ENCODE peak calls at places on chromosomes 3 and 15, in ten cellular contexts. T, L, X, O, G, S, A, Q, J and Z are unnamed samples.

GRCh38 chr3:197692641-197693040 is 44.1 kb downstream of the RUBCN start:
- DNase-seq in T (no peak), L (no peak), X (no peak), O (no peak), G (no peak), S (no peak), A (no peak), Q (peak), J (no peak), Z (no peak)

GRCh38 chr3:181006541-181006940 is 17.0 kb upstream of the DNAJC19 start:
- DNase-seq in T (no peak), L (no peak), X (no peak), O (no peak), G (no peak), S (no peak), A (no peak), Q (no peak), J (no peak), Z (no peak)

GRCh38 chr3:111858641-111859040 is 424 bp upstream of the PHLDB2 start:
- DNase-seq in T (no peak), L (no peak), X (no peak), O (no peak), G (no peak), S (peak), A (no peak), Q (no peak), J (no peak), Z (no peak)

GRCh38 chr15:67902579-67902979 is 62.7 kb upstream of the RNU6-1 start:
- DNase-seq in T (no peak), L (no peak), X (no peak), O (no peak), G (no peak), S (no peak), A (no peak), Q (no peak), J (no peak), Z (no peak)

GRCh38 chr3:88678747-88679146 is 428.7 kb upstream of the EPHA3 start:
- DNase-seq in T (no peak), L (no peak), X (no peak), O (no peak), G (no peak), S (no peak), A (no peak), Q (no peak), J (no peak), Z (no peak)

GRCh38 chr3:120791958-120792357 is 49.4 kb downstream of the GTF2E1 start:
- DNase-seq in T (no peak), L (no peak), X (no peak), O (no peak), G (no peak), S (peak), A (no peak), Q (peak), J (no peak), Z (no peak)

GRCh38 chr15:40486066-40486770 is 15.4 kb downstream of the CHST14 start:
- DNase-seq in T (no peak), L (no peak), X (no peak), O (no peak), G (no peak), S (no peak), A (no peak), Q (no peak), J (no peak), Z (no peak)

GRCh38 chr3:126267169-126267975 is 87.0 kb upstream of the ALDH1L1 start:
- DNase-seq in T (no peak), L (peak), X (peak), O (peak), G (no peak), S (peak), A (no peak), Q (peak), J (peak), Z (peak)

GRCh38 chr15:75431682-75432081 is 19.8 kb downstream of the SIN3A start:
- DNase-seq in T (no peak), L (no peak), X (no peak), O (no peak), G (no peak), S (peak), A (no peak), Q (no peak), J (no peak), Z (no peak)

GRCh38 chr3:149723781-149724180 is 28.5 kb downstream of the COMMD2 start:
- DNase-seq in T (no peak), L (no peak), X (no peak), O (no peak), G (no peak), S (no peak), A (no peak), Q (no peak), J (no peak), Z (no peak)

GRCh38 chr3:119794971-119795612 is 13.2 kb downstream of the NR1I2 start:
- DNase-seq in T (no peak), L (no peak), X (no peak), O (no peak), G (no peak), S (peak), A (no peak), Q (peak), J (no peak), Z (no peak)

GRCh38 chr3:38842266-38842965 is 26.4 kb upstream of the SCN10A start:
- DNase-seq in T (no peak), L (no peak), X (no peak), O (no peak), G (no peak), S (no peak), A (no peak), Q (no peak), J (no peak), Z (no peak)

GRCh38 chr3:52783211-52783555 is 5.8 kb downstream of the ITIH1 start:
- DNase-seq in T (no peak), L (no peak), X (no peak), O (no peak), G (no peak), S (no peak), A (no peak), Q (no peak), J (no peak), Z (no peak)